ENCODE peak calls at places on chromosomes 11 and 22, in eight cellular contexts. One of them, this sample, is unnamed.

GRCh38 chr22:29022101-29022817 is 39.4 kb downstream of the C22orf31 start:
- DNase-seq in A549: no peak
- DNase-seq in ovary: no peak
- DNase-seq in GM12865: no peak
- DNase-seq in right lobe of liver: no peak
- DNase-seq in dorsolateral prefrontal cortex: no peak
- DNase-seq in lung: no peak
- DNase-seq in Peyer's patch: no peak
- DNase-seq in this sample: no peak

GRCh38 chr11:119041821-119042514 is 11.3 kb upstream of the SLC37A4 start:
- DNase-seq in A549: no peak
- DNase-seq in ovary: no peak
- DNase-seq in GM12865: no peak
- DNase-seq in right lobe of liver: no peak
- DNase-seq in dorsolateral prefrontal cortex: no peak
- DNase-seq in lung: no peak
- DNase-seq in Peyer's patch: no peak
- DNase-seq in this sample: no peak

GRCh38 chr11:130636672-130637463 is 188.4 kb downstream of the ADAMTS15 start:
- DNase-seq in A549: peak; percentile 70
- DNase-seq in ovary: no peak
- DNase-seq in GM12865: peak; percentile 80
- DNase-seq in right lobe of liver: no peak
- DNase-seq in dorsolateral prefrontal cortex: no peak
- DNase-seq in lung: no peak
- DNase-seq in Peyer's patch: no peak
- DNase-seq in this sample: peak; percentile 66

GRCh38 chr22:21666786-21667185 is 974 bp downstream of the PPIL2 start:
- DNase-seq in A549: no peak
- DNase-seq in ovary: no peak
- DNase-seq in GM12865: no peak
- DNase-seq in right lobe of liver: no peak
- DNase-seq in dorsolateral prefrontal cortex: no peak
- DNase-seq in lung: no peak
- DNase-seq in Peyer's patch: no peak
- DNase-seq in this sample: no peak

GRCh38 chr11:126799974-126800373 is 200.6 kb downstream of the KIRREL3 start:
- DNase-seq in A549: no peak
- DNase-seq in ovary: no peak
- DNase-seq in GM12865: no peak
- DNase-seq in right lobe of liver: no peak
- DNase-seq in dorsolateral prefrontal cortex: no peak
- DNase-seq in lung: no peak
- DNase-seq in Peyer's patch: no peak
- DNase-seq in this sample: peak; percentile 85

GRCh38 chr11:124917115-124917637 is 1.9 kb upstream of the HEPN1 start:
- DNase-seq in A549: no peak
- DNase-seq in ovary: no peak
- DNase-seq in GM12865: no peak
- DNase-seq in right lobe of liver: no peak
- DNase-seq in dorsolateral prefrontal cortex: peak; percentile 76
- DNase-seq in lung: no peak
- DNase-seq in Peyer's patch: no peak
- DNase-seq in this sample: peak; percentile 46

GRCh38 chr11:28393348-28393747 is 285.2 kb downstream of the METTL15 start:
- DNase-seq in A549: no peak
- DNase-seq in ovary: no peak
- DNase-seq in GM12865: no peak
- DNase-seq in right lobe of liver: no peak
- DNase-seq in dorsolateral prefrontal cortex: no peak
- DNase-seq in lung: no peak
- DNase-seq in Peyer's patch: no peak
- DNase-seq in this sample: no peak

GRCh38 chr11:70506658-70506970 is 108.3 kb downstream of the CTTN start:
- DNase-seq in A549: no peak
- DNase-seq in ovary: no peak
- DNase-seq in GM12865: no peak
- DNase-seq in right lobe of liver: no peak
- DNase-seq in dorsolateral prefrontal cortex: peak; percentile 35
- DNase-seq in lung: no peak
- DNase-seq in Peyer's patch: peak; percentile 14
- DNase-seq in this sample: no peak

GRCh38 chr22:28249402-28249801 is 330.3 kb upstream of the PITPNB start:
- DNase-seq in A549: no peak
- DNase-seq in ovary: no peak
- DNase-seq in GM12865: no peak
- DNase-seq in right lobe of liver: no peak
- DNase-seq in dorsolateral prefrontal cortex: no peak
- DNase-seq in lung: no peak
- DNase-seq in Peyer's patch: no peak
- DNase-seq in this sample: peak; percentile 15

GRCh38 chr11:94017446-94017845 is 3.7 kb upstream of the HEPHL1 start:
- DNase-seq in A549: no peak
- DNase-seq in ovary: no peak
- DNase-seq in GM12865: no peak
- DNase-seq in right lobe of liver: no peak
- DNase-seq in dorsolateral prefrontal cortex: no peak
- DNase-seq in lung: no peak
- DNase-seq in Peyer's patch: no peak
- DNase-seq in this sample: no peak

GRCh38 chr22:26589367-26589844 is 526 bp downstream of the TPST2 start:
- DNase-seq in A549: no peak
- DNase-seq in ovary: peak; percentile 16
- DNase-seq in GM12865: peak; percentile 29
- DNase-seq in right lobe of liver: peak; percentile 90
- DNase-seq in dorsolateral prefrontal cortex: no peak
- DNase-seq in lung: peak; percentile 35
- DNase-seq in Peyer's patch: peak; percentile 66
- DNase-seq in this sample: peak; percentile 34

GRCh38 chr11:117877120-117877784 is 794 bp upstream of the FXYD6 start:
- DNase-seq in A549: no peak
- DNase-seq in ovary: peak; percentile 50
- DNase-seq in GM12865: no peak
- DNase-seq in right lobe of liver: no peak
- DNase-seq in dorsolateral prefrontal cortex: no peak
- DNase-seq in lung: no peak
- DNase-seq in Peyer's patch: no peak
- DNase-seq in this sample: no peak

GRCh38 chr11:134139873-134140331 is 71.0 kb downstream of the JAM3 start:
- DNase-seq in A549: peak; percentile 8
- DNase-seq in ovary: peak; percentile 61
- DNase-seq in GM12865: peak; percentile 66
- DNase-seq in right lobe of liver: no peak
- DNase-seq in dorsolateral prefrontal cortex: peak; percentile 81
- DNase-seq in lung: no peak
- DNase-seq in Peyer's patch: no peak
- DNase-seq in this sample: peak; percentile 85

GRCh38 chr11:65491614-65492386 is 7.0 kb upstream of the MALAT1 start:
- DNase-seq in A549: peak; percentile 49
- DNase-seq in ovary: peak; percentile 63
- DNase-seq in GM12865: peak; percentile 69
- DNase-seq in right lobe of liver: peak; percentile 58
- DNase-seq in dorsolateral prefrontal cortex: peak; percentile 73
- DNase-seq in lung: peak; percentile 83
- DNase-seq in Peyer's patch: peak; percentile 88
- DNase-seq in this sample: peak; percentile 99

GRCh38 chr11:65492637-65493366 is 6.0 kb upstream of the MALAT1 start:
- DNase-seq in A549: no peak
- DNase-seq in ovary: peak; percentile 89
- DNase-seq in GM12865: peak; percentile 87
- DNase-seq in right lobe of liver: peak; percentile 74
- DNase-seq in dorsolateral prefrontal cortex: peak; percentile 76
- DNase-seq in lung: peak; percentile 78
- DNase-seq in Peyer's patch: peak; percentile 71
- DNase-seq in this sample: peak; percentile 91

GRCh38 chr11:65489706-65490310 is 9.0 kb upstream of the MALAT1 start:
- DNase-seq in A549: no peak
- DNase-seq in ovary: peak; percentile 43
- DNase-seq in GM12865: no peak
- DNase-seq in right lobe of liver: no peak
- DNase-seq in dorsolateral prefrontal cortex: no peak
- DNase-seq in lung: no peak
- DNase-seq in Peyer's patch: peak; percentile 57
- DNase-seq in this sample: peak; percentile 65

GRCh38 chr11:65492387-65492636 is 6.5 kb upstream of the MALAT1 start:
- DNase-seq in A549: no peak
- DNase-seq in ovary: no peak
- DNase-seq in GM12865: no peak
- DNase-seq in right lobe of liver: no peak
- DNase-seq in dorsolateral prefrontal cortex: no peak
- DNase-seq in lung: no peak
- DNase-seq in Peyer's patch: no peak
- DNase-seq in this sample: no peak

GRCh38 chr11:65491163-65491465 is 7.7 kb upstream of the MALAT1 start:
- DNase-seq in A549: no peak
- DNase-seq in ovary: no peak
- DNase-seq in GM12865: no peak
- DNase-seq in right lobe of liver: no peak
- DNase-seq in dorsolateral prefrontal cortex: no peak
- DNase-seq in lung: no peak
- DNase-seq in Peyer's patch: peak; percentile 41
- DNase-seq in this sample: peak; percentile 45
- H3K4me3 ChIP-seq in A549: peak overlapping the region; percentile 8
- H3K4me3 ChIP-seq in ovary: no peak overlapping the region
- H3K4me3 ChIP-seq in GM12865: peak overlapping the region; percentile 65
- H3K4me3 ChIP-seq in right lobe of liver: no peak overlapping the region
- H3K4me3 ChIP-seq in dorsolateral prefrontal cortex: peak overlapping the region; percentile 13
- H3K4me3 ChIP-seq in lung: no peak overlapping the region
- H3K4me3 ChIP-seq in Peyer's patch: no peak overlapping the region
- H3K4me3 ChIP-seq in this sample: peak overlapping the region; percentile 40

GRCh38 chr11:3684129-3684685 is 13.0 kb upstream of the CHRNA10 start:
- DNase-seq in A549: no peak
- DNase-seq in ovary: no peak
- DNase-seq in GM12865: no peak
- DNase-seq in right lobe of liver: no peak
- DNase-seq in dorsolateral prefrontal cortex: no peak
- DNase-seq in lung: no peak
- DNase-seq in Peyer's patch: no peak
- DNase-seq in this sample: no peak
- TF ChIP-seq CTCF in A549: no peak
- TF ChIP-seq CTCF in ovary: no peak
- TF ChIP-seq CTCF in GM12865: no peak
- TF ChIP-seq CTCF in right lobe of liver: no peak
- TF ChIP-seq CTCF in dorsolateral prefrontal cortex: no peak
- TF ChIP-seq CTCF in lung: no peak
- TF ChIP-seq CTCF in Peyer's patch: no peak
- TF ChIP-seq CTCF in this sample: no peak

GRCh38 chr22:37560682-37561208 is 465 bp downstream of the CDC42EP1 start:
- DNase-seq in A549: no peak
- DNase-seq in ovary: peak; percentile 73
- DNase-seq in GM12865: no peak
- DNase-seq in right lobe of liver: no peak
- DNase-seq in dorsolateral prefrontal cortex: no peak
- DNase-seq in lung: no peak
- DNase-seq in Peyer's patch: no peak
- DNase-seq in this sample: peak; percentile 66

GRCh38 chr22:37562049-37562784 is 1.9 kb downstream of the CDC42EP1 start:
- DNase-seq in A549: no peak
- DNase-seq in ovary: no peak
- DNase-seq in GM12865: no peak
- DNase-seq in right lobe of liver: no peak
- DNase-seq in dorsolateral prefrontal cortex: peak; percentile 27
- DNase-seq in lung: no peak
- DNase-seq in Peyer's patch: no peak
- DNase-seq in this sample: no peak

GRCh38 chr22:37559901-37560681 is at the start of gene CDC42EP1:
- DNase-seq in A549: no peak
- DNase-seq in ovary: peak; percentile 73
- DNase-seq in GM12865: no peak
- DNase-seq in right lobe of liver: peak; percentile 78
- DNase-seq in dorsolateral prefrontal cortex: no peak
- DNase-seq in lung: no peak
- DNase-seq in Peyer's patch: peak; percentile 83
- DNase-seq in this sample: peak; percentile 64

GRCh38 chr22:37559521-37559900 is 769 bp upstream of the CDC42EP1 start:
- DNase-seq in A549: no peak
- DNase-seq in ovary: no peak
- DNase-seq in GM12865: no peak
- DNase-seq in right lobe of liver: no peak
- DNase-seq in dorsolateral prefrontal cortex: no peak
- DNase-seq in lung: no peak
- DNase-seq in Peyer's patch: no peak
- DNase-seq in this sample: no peak

DNA sequence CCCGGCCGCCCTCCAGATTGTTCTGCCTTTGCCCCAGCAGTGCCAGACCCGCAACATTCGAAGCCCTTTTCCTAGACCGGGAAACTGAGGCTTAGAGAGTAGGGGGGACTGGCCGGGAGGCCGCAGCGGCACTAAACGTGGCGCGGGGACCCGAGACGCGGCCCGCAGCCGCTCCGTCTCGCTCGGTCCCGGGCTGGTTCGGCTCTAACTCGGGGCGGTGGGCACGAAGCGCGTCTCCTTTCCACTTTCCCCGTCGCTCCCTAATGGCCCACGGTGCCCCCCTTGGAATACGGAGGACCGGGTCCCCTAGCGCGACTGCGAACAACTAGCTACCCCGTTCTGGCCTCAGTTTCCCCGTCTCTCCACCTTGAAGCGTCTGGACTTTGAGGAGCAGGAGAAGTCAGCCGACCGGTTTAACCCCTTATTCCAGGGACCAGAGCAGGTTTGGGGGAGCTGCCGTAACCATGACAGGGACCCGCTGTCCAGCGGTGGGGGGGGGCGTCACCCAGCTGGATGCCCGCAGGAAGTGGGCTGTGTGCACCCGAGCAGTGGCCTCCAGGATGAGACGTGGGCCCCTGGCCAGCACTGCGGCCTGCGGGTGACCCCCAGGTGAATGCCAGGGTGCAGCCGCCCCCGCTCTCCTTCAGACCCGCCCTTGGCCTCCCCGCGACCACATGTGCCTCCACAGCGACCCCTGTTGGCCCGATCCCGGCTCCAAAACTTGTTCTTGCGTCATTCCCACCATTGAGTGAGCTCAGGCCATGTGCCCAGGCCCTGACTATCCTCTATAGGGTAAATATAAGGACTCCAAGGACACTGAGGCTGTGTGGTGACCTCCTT is 1.1 kb downstream of the CDC42EP1 start:
- DNase-seq in A549: peak; percentile 74
- DNase-seq in ovary: peak; percentile 94
- DNase-seq in GM12865: peak; percentile 73
- DNase-seq in right lobe of liver: peak; percentile 95
- DNase-seq in dorsolateral prefrontal cortex: peak; percentile 86
- DNase-seq in lung: peak; percentile 90
- DNase-seq in Peyer's patch: peak; percentile 94
- DNase-seq in this sample: peak; percentile 83
- H3K4me3 ChIP-seq in A549: peak overlapping the region; percentile 98
- H3K4me3 ChIP-seq in ovary: peak overlapping the region; percentile 61
- H3K4me3 ChIP-seq in GM12865: no peak overlapping the region
- H3K4me3 ChIP-seq in right lobe of liver: peak overlapping the region; percentile 84
- H3K4me3 ChIP-seq in dorsolateral prefrontal cortex: peak overlapping the region; percentile 76
- H3K4me3 ChIP-seq in lung: peak overlapping the region; percentile 78
- H3K4me3 ChIP-seq in Peyer's patch: peak overlapping the region; percentile 61
- H3K4me3 ChIP-seq in this sample: peak overlapping the region; percentile 88

DNA sequence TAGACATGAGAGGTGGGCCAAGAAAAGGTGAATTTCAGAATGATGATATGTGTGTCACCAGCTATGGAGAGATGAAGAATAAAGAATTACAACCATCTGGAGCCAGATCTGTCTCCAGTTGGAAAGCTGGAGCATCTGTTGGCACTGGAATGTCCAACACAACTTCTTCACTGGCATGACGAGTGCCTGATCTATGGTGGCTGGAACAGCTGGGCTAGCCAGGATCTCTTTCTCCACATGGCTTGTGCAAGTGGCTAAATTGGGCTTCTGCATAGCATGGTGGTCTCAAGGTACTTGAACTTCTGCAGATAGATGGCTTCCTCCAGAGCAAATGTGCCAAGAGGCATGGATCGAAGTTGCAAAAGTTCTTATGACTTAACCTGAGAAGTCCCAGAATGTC is 256.1 kb upstream of the NCAM1 start:
- DNase-seq in A549: no peak
- DNase-seq in ovary: no peak
- DNase-seq in GM12865: no peak
- DNase-seq in right lobe of liver: no peak
- DNase-seq in dorsolateral prefrontal cortex: no peak
- DNase-seq in lung: no peak
- DNase-seq in Peyer's patch: no peak
- DNase-seq in this sample: no peak
- TF ChIP-seq CTCF in A549: no peak
- TF ChIP-seq CTCF in ovary: no peak
- TF ChIP-seq CTCF in GM12865: no peak
- TF ChIP-seq CTCF in right lobe of liver: no peak
- TF ChIP-seq CTCF in dorsolateral prefrontal cortex: no peak
- TF ChIP-seq CTCF in lung: no peak
- TF ChIP-seq CTCF in Peyer's patch: no peak
- TF ChIP-seq CTCF in this sample: no peak

This sample was measured in AG10803.